ENCODE peak calls at places on chromosomes 6 and 20, in seven cellular contexts. K, V, Y, H, C, S and Q are unnamed samples.

GRCh38 chr6:15825332-15825930 is 162.6 kb upstream of the DTNBP1 start:
- DNase-seq in C (no peak), Y (no peak), V (no peak), H (no peak), S (no peak), K (no peak), Q (no peak)

GRCh38 chr20:62938105-62938888 is at the start of gene GID8:
- DNase-seq in S (peak; percentile 75), H (peak; percentile 66), C (no peak), K (no peak), V (peak; percentile 37), Y (no peak), Q (no peak)

GRCh38 chr6:119858901-119859300 is 509.3 kb upstream of the MAN1A1 start:
- DNase-seq in Y (no peak), V (no peak), K (no peak), S (no peak), C (no peak), H (no peak), Q (no peak)

GRCh38 chr6:140316966-140317365 is 942.5 kb upstream of the CITED2 start:
- DNase-seq in Y (no peak), S (no peak), V (no peak), K (no peak), C (no peak), H (no peak), Q (no peak)

GRCh38 chr6:20056350-20056992 is 155.8 kb downstream of the MBOAT1 start:
- DNase-seq in Y (no peak), K (peak; percentile 12), C (no peak), V (peak; percentile 47), H (no peak), S (no peak), Q (no peak)

GRCh38 chr20:54556406-54556805 is 81.0 kb downstream of the DOK5 start:
- DNase-seq in C (no peak), K (no peak), V (no peak), H (no peak), S (no peak), Y (no peak), Q (no peak)

GRCh38 chr6:4780360-4780812 is 4.2 kb downstream of the CDYL start:
- DNase-seq in C (no peak), H (no peak), V (peak; percentile 15), S (no peak), Y (no peak), K (no peak), Q (no peak)

GRCh38 chr20:63568170-63568981 is 5.7 kb downstream of the HELZ2 start:
- DNase-seq in S (peak; percentile 65), Y (no peak), H (peak; percentile 61), V (no peak), C (no peak), K (no peak), Q (no peak)

GRCh38 chr20:48034754-48035153 is 249.5 kb upstream of the SULF2 start:
- DNase-seq in Y (no peak), C (no peak), S (no peak), V (no peak), K (no peak), H (no peak), Q (no peak)

GRCh38 chr6:7107578-7108195 is at the start of gene RREB1:
- DNase-seq in V (peak; percentile 61), C (peak; percentile 83), K (no peak), H (peak; percentile 81), Y (no peak), S (peak; percentile 81), Q (peak; percentile 75)

GRCh38 chr6:11675610-11676009 is 103.0 kb downstream of the ADTRP start:
- DNase-seq in V (no peak), K (no peak), S (no peak), Y (no peak), C (no peak), H (no peak), Q (no peak)

GRCh38 chr6:150719099-150719767 is 119.5 kb downstream of the PLEKHG1 start:
- DNase-seq in S (no peak), C (no peak), H (no peak), K (no peak), V (no peak), Y (no peak), Q (no peak)

GRCh38 chr6:107533415-107534059 is 43.6 kb downstream of the SOBP start:
- DNase-seq in Y (no peak), V (no peak), S (no peak), C (no peak), K (no peak), H (no peak), Q (no peak)

GRCh38 chr6:32843321-32843978 is 397 bp downstream of the PSMB8 start:
- DNase-seq in Y (no peak), S (peak; percentile 82), V (no peak), C (no peak), H (no peak), K (no peak), Q (no peak)

GRCh38 chr6:42260972-42261371 is 43.3 kb upstream of the MRPS10 start:
- DNase-seq in Y (no peak), V (no peak), H (no peak), S (no peak), C (no peak), K (no peak), Q (no peak)

GRCh38 chr20:63045401-63045800 is 38.6 kb upstream of the BHLHE23 start:
- DNase-seq in K (no peak), C (no peak), S (peak; percentile 12), V (no peak), H (no peak), Y (no peak), Q (no peak)

GRCh38 chr6:12485837-12486236 is 195.7 kb downstream of the EDN1 start:
- DNase-seq in Y (no peak), C (no peak), K (no peak), H (no peak), V (peak; percentile 37), S (no peak), Q (no peak)

GRCh38 chr6:134315189-134315588 is 2.7 kb downstream of the SGK1 start:
- DNase-seq in Y (no peak), H (no peak), S (no peak), V (no peak), K (no peak), C (no peak), Q (no peak)

GRCh38 chr6:134315974-134316391 is 1.9 kb downstream of the SGK1 start:
- DNase-seq in S (no peak), K (no peak), V (no peak), H (no peak), C (no peak), Y (no peak), Q (no peak)

GRCh38 chr6:134316733-134317431 is 1.0 kb downstream of the SGK1 start:
- DNase-seq in C (no peak), Y (no peak), K (no peak), S (no peak), H (no peak), V (no peak), Q (no peak)

GRCh38 chr6:134318396-134319281 is 727 bp upstream of the SGK1 start:
- DNase-seq in C (no peak), V (no peak), H (no peak), S (no peak), K (no peak), Y (no peak), Q (no peak)

GRCh38 chr6:134317471-134318131 is at the start of gene SGK1:
- DNase-seq in Y (no peak), K (no peak), V (peak; percentile 18), H (peak; percentile 12), S (no peak), C (no peak), Q (no peak)
- TF ChIP-seq CTCF in Y (no peak), K (no peak), V (no peak), H (no peak), S (no peak), C (no peak), Q (no peak)

GRCh38 chr6:79250107-79250514 is 15.6 kb upstream of the HMGN3 start:
- DNase-seq in V (no peak), K (no peak), Y (no peak), S (no peak), H (peak; percentile 32), C (no peak), Q (no peak)

GRCh38 chr6:79249136-79249535 is 14.7 kb upstream of the HMGN3 start:
- DNase-seq in S (no peak), V (no peak), H (no peak), K (no peak), C (no peak), Y (no peak), Q (no peak)

GRCh38 chr6:79246891-79247290 is 12.4 kb upstream of the HMGN3 start:
- DNase-seq in C (no peak), S (no peak), V (no peak), Y (no peak), H (no peak), K (no peak), Q (no peak)

DNA sequence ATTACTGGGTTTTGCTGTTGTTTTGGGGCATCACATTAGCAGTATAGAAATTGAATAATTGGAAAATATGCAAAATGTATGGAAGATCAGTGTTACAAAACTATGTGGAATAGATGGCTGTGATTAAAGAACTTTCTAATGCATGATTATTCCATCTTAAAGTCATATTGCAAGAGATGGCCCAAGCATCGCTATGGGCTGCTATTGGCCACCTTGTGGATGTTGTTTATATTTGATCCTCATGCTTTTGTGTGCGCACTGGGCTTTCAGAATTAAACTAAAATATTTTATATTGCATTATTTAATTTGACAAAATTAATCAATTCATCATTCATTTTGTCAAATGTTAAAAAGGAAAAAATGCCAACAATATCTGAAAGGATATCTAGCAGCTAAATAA is 16.1 kb upstream of the HMGN3 start:
- DNase-seq in S (no peak), Y (no peak), C (no peak), K (no peak), H (no peak), V (no peak), Q (no peak)
- TF ChIP-seq CTCF in S (no peak), Y (no peak), C (no peak), K (no peak), H (no peak), V (no peak), Q (no peak)

GRCh38 chr20:31693402-31693801 is 29.3 kb downstream of the BCL2L1 start:
- DNase-seq in K (no peak), S (no peak), C (no peak), H (no peak), V (no peak), Y (no peak), Q (no peak)
- TF ChIP-seq CTCF in K (no peak), S (no peak), C (no peak), H (no peak), V (no peak), Y (no peak), Q (no peak)

DNA sequence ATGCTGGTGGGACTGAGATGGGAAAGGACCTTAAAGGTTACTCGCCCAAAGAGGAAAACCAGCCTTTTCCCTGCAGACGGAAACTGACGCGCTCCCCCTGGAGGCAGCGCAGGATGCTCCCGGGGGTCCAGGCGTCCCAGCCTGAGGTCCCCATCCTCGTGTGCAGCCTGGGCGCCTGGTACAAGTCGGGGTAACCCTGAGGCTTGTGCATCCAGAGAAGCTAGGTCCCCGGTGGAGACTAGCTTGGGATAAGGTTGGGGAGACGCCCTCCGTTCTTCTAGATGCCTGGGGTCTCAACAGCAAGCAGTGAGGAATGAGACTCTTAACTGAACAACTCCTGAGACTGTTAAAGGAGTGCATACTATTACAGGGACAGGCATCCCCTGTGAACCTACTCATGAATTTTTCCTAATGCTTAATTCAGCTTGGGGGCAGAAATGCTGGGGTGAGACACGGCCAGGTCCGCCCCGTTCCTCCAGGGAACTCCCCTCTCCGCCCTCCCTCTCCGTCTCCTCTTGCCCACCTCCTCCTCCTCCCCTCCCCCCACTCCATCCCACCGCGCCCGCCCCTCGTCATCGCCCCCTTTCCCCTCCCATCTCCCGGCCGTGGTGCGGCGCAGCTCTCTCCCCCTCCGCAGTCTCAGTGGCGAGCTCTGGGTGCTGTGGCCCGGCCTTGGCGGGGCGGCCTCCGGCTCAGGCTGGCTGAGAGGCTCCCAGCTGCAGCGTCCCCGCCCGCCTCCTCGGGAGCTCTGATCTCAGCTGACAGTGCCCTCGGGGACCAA is at the start of gene PRSS35:
- DNase-seq in C (peak; percentile 57), Y (no peak), K (no peak), V (peak; percentile 57), H (peak; percentile 28), S (peak; percentile 53), Q (no peak)
- TF ChIP-seq CTCF in C (peak; percentile 59), Y (no peak), K (peak; percentile 90), V (peak; percentile 76), H (peak; percentile 66), S (peak; percentile 25), Q (peak; percentile 64)